ENCODE peak calls at places on chromosomes 13 and 19, in six cellular contexts. J is GM12878, V is H1, Y is K562, U is HL-60, M is HepG2. Z is an unnamed sample.

GRCh38 chr13:49840266-49840665 is 47.8 kb upstream of the KPNA3 start:
- DNase-seq in Y (peak), V (no peak), M (peak), J (no peak), U (peak), Z (no peak)

GRCh38 chr13:46492946-46493345 is 60.0 kb upstream of the LRCH1 start:
- DNase-seq in U (peak), M (peak), J (no peak), Y (peak), V (no peak), Z (peak)

GRCh38 chr19:51493776-51494175 is 7.8 kb downstream of the SIGLEC12 start:
- DNase-seq in J (no peak), U (peak), M (no peak), Y (no peak), V (no peak), Z (no peak)

GRCh38 chr13:82758056-82758455 is 1124.2 kb downstream of the SLITRK1 start:
- DNase-seq in J (no peak), V (peak), Y (peak), U (peak), M (peak), Z (peak)

GRCh38 chr13:33303885-33304284 is 18.3 kb upstream of the STARD13 start:
- DNase-seq in U (no peak), V (no peak), J (no peak), Y (no peak), M (no peak), Z (no peak)

GRCh38 chr19:1265611-1266115 is 3.5 kb upstream of the CIRBP start:
- DNase-seq in J (no peak), U (no peak), M (no peak), V (no peak), Y (peak), Z (no peak)

GRCh38 chr19:38918526-38918925 is 6.5 kb upstream of the CCER2 start:
- DNase-seq in Y (no peak), V (no peak), J (no peak), U (no peak), M (no peak), Z (peak)

GRCh38 chr13:44903596-44903995 is 85.7 kb downstream of the NUFIP1 start:
- DNase-seq in V (no peak), M (no peak), U (no peak), J (no peak), Y (no peak), Z (no peak)

GRCh38 chr19:31118292-31118925 is 230.8 kb downstream of the TSHZ3 start:
- DNase-seq in V (no peak), U (no peak), J (no peak), Y (no peak), M (no peak), Z (no peak)

GRCh38 chr19:20414133-20414532 is 151.4 kb downstream of the ZNF737 start:
- DNase-seq in Y (no peak), J (no peak), U (no peak), V (no peak), M (no peak), Z (no peak)

GRCh38 chr13:24253520-24254150 is 55.7 kb upstream of the C1QTNF9 start:
- DNase-seq in U (no peak), M (no peak), V (no peak), J (no peak), Y (no peak), Z (no peak)

GRCh38 chr13:20616059-20616797 is 49.3 kb downstream of the IFT88 start:
- DNase-seq in U (no peak), V (no peak), M (no peak), Y (no peak), J (no peak), Z (no peak)

GRCh38 chr13:95222733-95223018 is 78.6 kb downstream of the ABCC4 start:
- DNase-seq in M (no peak), V (no peak), U (no peak), J (no peak), Y (no peak), Z (no peak)

GRCh38 chr19:51692065-51692915 is 840 bp upstream of the SPACA6 start:
- DNase-seq in J (no peak), V (no peak), Y (peak), M (no peak), U (no peak), Z (peak)

GRCh38 chr19:16326401-16327130 is 1.9 kb downstream of the KLF2 start:
- DNase-seq in V (no peak), M (no peak), U (no peak), Y (no peak), J (no peak), Z (no peak)

GRCh38 chr19:6811906-6812305 is 39.4 kb downstream of the VAV1 start:
- DNase-seq in U (peak), V (no peak), Y (peak), M (peak), J (peak), Z (peak)

GRCh38 chr13:24223341-24224231 is 63.1 kb downstream of the SPATA13 start:
- DNase-seq in Y (no peak), U (no peak), V (no peak), M (no peak), J (no peak), Z (no peak)

GRCh38 chr19:19751846-19752245 is 18.9 kb upstream of the ZNF14 start:
- DNase-seq in V (no peak), J (no peak), M (no peak), Y (no peak), U (no peak), Z (no peak)

GRCh38 chr19:33800012-33800680 is 3.5 kb downstream of the KCTD15 start:
- DNase-seq in U (no peak), J (no peak), Y (no peak), M (no peak), V (no peak), Z (peak)

GRCh38 chr19:33802801-33803200 is 6.1 kb downstream of the KCTD15 start:
- DNase-seq in U (no peak), J (no peak), M (no peak), V (no peak), Y (no peak), Z (no peak)

GRCh38 chr19:33799507-33799906 is 2.8 kb downstream of the KCTD15 start:
- DNase-seq in M (no peak), U (no peak), V (no peak), J (no peak), Y (no peak), Z (peak)

GRCh38 chr19:33802001-33802400 is 5.3 kb downstream of the KCTD15 start:
- DNase-seq in M (no peak), U (no peak), Y (no peak), V (no peak), J (no peak), Z (no peak)

DNA sequence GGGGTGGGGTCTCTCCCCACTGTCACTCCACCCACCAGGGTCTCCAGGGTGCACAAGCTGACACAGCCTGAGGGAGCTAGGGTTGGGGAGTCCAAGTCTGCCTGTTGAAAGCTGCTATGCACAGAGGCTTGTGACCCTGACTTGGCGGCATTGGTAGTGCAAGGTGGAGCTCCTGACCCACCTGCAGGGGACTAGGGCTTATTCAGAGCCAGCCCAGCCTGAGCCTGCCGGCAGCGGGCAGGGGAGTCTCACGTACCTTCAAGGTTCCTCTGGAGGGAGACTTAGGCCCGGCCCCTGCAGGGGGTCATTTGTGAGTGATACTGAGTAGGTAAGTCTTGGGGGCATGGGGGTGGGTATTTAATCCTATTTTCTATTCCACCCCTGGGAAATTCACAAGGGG is 4.7 kb downstream of the KCTD15 start:
- DNase-seq in J (no peak), Y (no peak), M (no peak), V (no peak), U (no peak), Z (no peak)
- TF ChIP-seq GABPA in J (no peak), Y (no peak), M (no peak), V (no peak), U (no peak), Z (no peak)

GRCh38 chr19:3507371-3508120 is 1.4 kb downstream of the FZR1 start:
- DNase-seq in M (peak), Y (peak), V (no peak), U (no peak), J (no peak), Z (peak)

GRCh38 chr19:3506384-3507340 is 551 bp downstream of the FZR1 start:
- DNase-seq in J (no peak), Y (peak), V (no peak), M (no peak), U (peak), Z (peak)

GRCh38 chr19:3510727-3511126 is 4.6 kb downstream of the FZR1 start:
- DNase-seq in U (no peak), Y (no peak), J (no peak), V (no peak), M (no peak), Z (no peak)

GRCh38 chr19:3509566-3509989 is 3.5 kb downstream of the FZR1 start:
- DNase-seq in V (no peak), Y (peak), U (no peak), J (no peak), M (no peak), Z (no peak)

DNA sequence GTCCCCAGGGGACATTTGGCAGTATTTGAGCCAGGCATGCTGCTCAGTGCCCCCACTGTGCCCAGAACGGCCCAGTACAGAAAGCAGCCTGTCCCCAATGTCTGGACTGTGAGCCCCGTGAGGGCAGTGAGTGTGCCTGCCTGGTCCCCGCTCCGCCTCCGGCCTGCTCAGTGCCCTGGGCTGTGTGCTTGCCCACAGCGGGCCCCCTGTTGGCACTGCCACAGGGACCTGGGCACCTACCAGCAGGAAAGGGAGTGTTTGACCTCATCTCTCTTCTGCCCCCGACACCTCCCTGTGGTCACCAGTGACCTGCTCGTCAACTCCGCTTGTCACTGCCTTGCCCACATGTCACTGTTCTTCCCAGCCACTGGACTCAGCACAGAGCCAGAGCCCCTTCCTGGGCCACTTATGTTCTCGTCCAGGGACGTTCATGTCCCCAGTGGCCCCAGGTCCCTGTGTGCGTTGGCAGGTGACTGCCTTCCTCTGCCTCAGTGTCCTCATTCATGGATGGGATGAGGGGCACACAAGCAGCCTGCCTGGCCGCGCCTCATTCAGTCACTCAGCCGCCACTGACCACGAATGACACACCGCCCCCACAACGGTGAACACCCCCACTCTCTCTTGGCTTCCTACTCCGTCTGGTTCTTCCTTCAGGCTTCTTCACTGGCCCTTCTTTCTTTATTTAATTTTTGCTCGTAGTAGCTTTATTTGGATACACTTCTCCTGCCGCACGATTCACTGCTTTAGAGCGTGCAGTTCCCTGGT is 2.8 kb downstream of the FZR1 start:
- DNase-seq in J (no peak), M (no peak), V (no peak), U (no peak), Y (peak), Z (no peak)
- TF ChIP-seq GABPA in J (no peak), M (no peak), V (no peak), U (no peak), Y (no peak), Z (no peak)

DNA sequence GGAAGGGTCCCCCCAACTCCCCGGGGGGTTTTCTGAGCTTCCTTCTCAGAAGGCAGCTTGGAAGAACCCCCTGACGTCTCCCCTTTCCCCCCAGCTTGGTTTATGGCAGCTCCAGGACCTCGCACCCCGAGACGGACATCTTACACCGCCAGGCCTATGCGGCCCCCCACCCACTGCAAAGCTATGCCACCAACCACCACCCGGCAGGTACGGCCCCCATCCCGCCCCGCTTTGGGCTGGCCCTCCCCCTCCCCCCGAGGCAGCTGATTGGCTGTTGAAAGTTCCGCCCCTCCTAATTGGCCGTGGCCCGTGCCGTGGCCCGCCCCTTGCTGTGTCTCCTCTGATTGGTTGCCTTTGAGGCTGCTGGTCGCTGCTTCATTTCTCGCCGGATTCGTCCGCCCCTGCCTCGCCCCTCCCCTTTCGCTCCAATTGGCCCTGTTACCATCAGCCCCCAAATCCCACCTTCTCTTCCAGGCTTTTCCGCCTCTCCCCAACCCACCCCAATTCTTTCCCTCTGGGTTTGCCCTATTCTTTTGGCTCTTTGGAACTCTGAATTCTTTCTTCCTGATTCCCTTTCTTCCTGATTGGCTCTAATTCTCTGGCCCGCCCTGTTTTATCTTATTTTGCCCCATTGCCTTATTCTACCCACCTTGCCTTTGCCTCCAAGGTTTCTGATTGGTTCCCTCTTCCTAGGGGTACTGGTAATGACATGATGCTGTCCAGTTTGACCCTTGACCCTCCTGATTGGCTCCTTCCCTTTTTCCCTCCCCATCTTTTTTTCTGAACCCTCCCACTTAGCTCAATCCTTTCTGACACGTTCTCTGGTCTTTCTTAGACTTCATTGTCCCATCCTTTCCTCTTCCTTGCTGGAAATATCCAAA is 2.5 kb downstream of the PRR12 start:
- DNase-seq in U (peak), M (no peak), V (peak), Y (peak), J (peak), Z (peak)
- TF ChIP-seq GABPA in U (no peak), M (no peak), V (no peak), Y (no peak), J (no peak), Z (no peak)

GRCh38 chr19:30083701-30084156 is 141.7 kb downstream of the URI1 start:
- DNase-seq in V (no peak), U (no peak), Y (no peak), J (no peak), M (no peak), Z (peak)

GRCh38 chr19:30086220-30086619 is 144.2 kb downstream of the URI1 start:
- DNase-seq in M (no peak), V (no peak), Y (no peak), U (no peak), J (no peak), Z (no peak)

GRCh38 chr19:30086916-30087315 is 144.9 kb downstream of the URI1 start:
- DNase-seq in J (no peak), U (no peak), V (no peak), M (no peak), Y (no peak), Z (no peak)

GRCh38 chr19:30084390-30084819 is 142.4 kb downstream of the URI1 start:
- DNase-seq in J (no peak), U (no peak), M (no peak), V (no peak), Y (no peak), Z (peak)

GRCh38 chr19:30085394-30085793 is 143.4 kb downstream of the URI1 start:
- DNase-seq in Y (peak), J (no peak), M (peak), U (no peak), V (peak), Z (peak)
- TF ChIP-seq GABPA in Y (no peak), J (no peak), M (no peak), U (no peak), V (no peak), Z (no peak)

GRCh38 chr13:101690871-101691270 is 238.4 kb downstream of the ITGBL1 start:
- DNase-seq in V (no peak), J (no peak), U (no peak), M (no peak), Y (no peak), Z (no peak)
- TF ChIP-seq GABPA in V (no peak), J (no peak), U (no peak), M (no peak), Y (no peak), Z (no peak)

Z was measured in SK-N-SH.